ENCODE peak calls at places on chromosomes 5 and 9, in nine cellular contexts. M, D, F, Z, K, X, E, G and R are unnamed samples. For H3K4me1, the result is how much of the 10 kb centered on the place peaks cover.

GRCh38 chr5:61311056-61311455 is 21.0 kb upstream of the ZSWIM6 start:
- DNase-seq in M (no peak), D (no peak), F (no peak), Z (no peak), K (no peak), X (no peak), E (no peak), G (no peak), R (no peak)

GRCh38 chr9:26695010-26695601 is 197.5 kb downstream of the CAAP1 start:
- DNase-seq in M (no peak), D (no peak), F (no peak), Z (no peak), K (no peak), X (no peak), E (no peak), G (no peak), R (no peak)

GRCh38 chr5:139263431-139263975 is 30.0 kb upstream of the MATR3 start:
- DNase-seq in M (no peak), D (no peak), F (no peak), Z (no peak), K (no peak), X (no peak), E (no peak), G (no peak), R (no peak)

GRCh38 chr5:124628721-124629596 is 117.5 kb downstream of the ZNF608 start:
- DNase-seq in M (peak), D (no peak), F (peak), Z (no peak), K (peak), X (no peak), E (peak), G (no peak), R (no peak)

GRCh38 chr5:36300927-36301540 is 668 bp downstream of the RANBP3L start:
- DNase-seq in M (peak), D (no peak), F (peak), Z (no peak), K (no peak), X (no peak), E (no peak), G (no peak), R (no peak)

GRCh38 chr5:172904643-172905345 is 54.4 kb upstream of the RPL26L1 start:
- DNase-seq in M (peak), D (no peak), F (peak), Z (peak), K (peak), X (peak), E (peak), G (no peak), R (no peak)

GRCh38 chr5:95900383-95900958 is 61.2 kb downstream of the ELL2 start:
- DNase-seq in M (peak), D (no peak), F (peak), Z (peak), K (no peak), X (peak), E (no peak), G (no peak), R (peak)

GRCh38 chr9:37820142-37820541 is 19.5 kb downstream of the DCAF10 start:
- DNase-seq in M (no peak), D (no peak), F (no peak), Z (no peak), K (no peak), X (no peak), E (no peak), G (no peak), R (no peak)

GRCh38 chr5:103475629-103476240 is 86.9 kb downstream of the NUDT12 start:
- DNase-seq in M (peak), D (no peak), F (peak), Z (no peak), K (no peak), X (no peak), E (peak), G (peak), R (peak)

GRCh38 chr5:177994063-177994462 is 2.0 kb downstream of the PROP1 start:
- DNase-seq in M (no peak), D (no peak), F (no peak), Z (no peak), K (no peak), X (no peak), E (no peak), G (no peak), R (no peak)

GRCh38 chr5:14245526-14245925 is 102.4 kb downstream of the TRIO start:
- DNase-seq in M (no peak), D (no peak), F (no peak), Z (no peak), K (no peak), X (no peak), E (no peak), G (no peak), R (no peak)

GRCh38 chr5:93677344-93678021 is 63.9 kb downstream of the POU5F2 start:
- DNase-seq in M (peak), D (no peak), F (peak), Z (no peak), K (peak), X (peak), E (peak), G (peak), R (peak)

GRCh38 chr5:57825026-57825683 is 342.5 kb upstream of the ACTBL2 start:
- DNase-seq in M (no peak), D (no peak), F (no peak), Z (no peak), K (no peak), X (no peak), E (peak), G (peak), R (peak)

GRCh38 chr5:170636206-170636605 is 132.4 kb downstream of the KCNIP1 start:
- DNase-seq in M (no peak), D (no peak), F (no peak), Z (no peak), K (no peak), X (no peak), E (no peak), G (no peak), R (no peak)

GRCh38 chr9:132518626-132519025 is 63.8 kb upstream of the BARHL1 start:
- DNase-seq in M (no peak), D (no peak), F (no peak), Z (no peak), K (no peak), X (no peak), E (no peak), G (no peak), R (no peak)

GRCh38 chr9:109182940-109183798 is 16.1 kb upstream of the FRRS1L start:
- DNase-seq in M (peak), D (peak), F (peak), Z (no peak), K (no peak), X (no peak), E (peak), G (peak), R (peak)

GRCh38 chr9:112065781-112066606 is 109.1 kb downstream of the SUSD1 start:
- DNase-seq in M (peak), D (no peak), F (peak), Z (peak), K (peak), X (no peak), E (peak), G (no peak), R (peak)

GRCh38 chr5:134055015-134055414 is 50.2 kb upstream of the VDAC1 start:
- DNase-seq in M (no peak), D (no peak), F (no peak), Z (no peak), K (no peak), X (no peak), E (no peak), G (no peak), R (no peak)

GRCh38 chr9:90936380-90936779 is 134.8 kb downstream of the SYK start:
- DNase-seq in M (no peak), D (no peak), F (no peak), Z (no peak), K (no peak), X (no peak), E (no peak), G (no peak), R (no peak)

GRCh38 chr5:135349886-135350285 is 49.1 kb downstream of the MACROH2A1 start:
- DNase-seq in M (no peak), D (no peak), F (no peak), Z (no peak), K (no peak), X (no peak), E (no peak), G (no peak), R (no peak)

GRCh38 chr5:135349441-135349840 is 49.6 kb downstream of the MACROH2A1 start:
- DNase-seq in M (no peak), D (no peak), F (no peak), Z (no peak), K (no peak), X (no peak), E (no peak), G (no peak), R (no peak)

GRCh38 chr5:135348920-135349319 is 50.1 kb downstream of the MACROH2A1 start:
- DNase-seq in M (no peak), D (no peak), F (no peak), Z (no peak), K (no peak), X (no peak), E (no peak), G (no peak), R (no peak)

GRCh38 chr5:135353952-135354721 is 44.9 kb downstream of the MACROH2A1 start:
- DNase-seq in M (no peak), D (no peak), F (peak), Z (no peak), K (no peak), X (no peak), E (peak), G (no peak), R (no peak)

DNA sequence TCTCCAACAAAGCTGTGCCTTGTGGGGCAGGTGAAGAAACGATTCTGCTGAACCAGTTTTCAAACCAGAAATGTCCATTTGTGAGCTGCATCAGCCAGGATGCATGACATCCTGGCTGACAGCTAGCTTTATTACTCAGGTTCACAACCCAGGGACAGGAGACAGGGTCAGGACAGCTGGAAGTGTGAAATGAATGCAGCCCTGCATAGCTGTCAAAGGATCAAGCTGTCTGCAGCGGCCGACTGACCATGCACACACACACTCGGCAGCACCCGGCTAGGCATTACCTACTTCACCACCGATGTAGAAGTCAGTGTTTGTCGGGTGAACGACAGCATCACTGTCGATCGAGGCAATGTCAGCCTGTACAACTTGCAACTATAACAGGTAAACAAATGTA is 48.5 kb downstream of the MACROH2A1 start:
- DNase-seq in M (no peak), D (no peak), F (no peak), Z (no peak), K (no peak), X (no peak), E (no peak), G (no peak), R (no peak)
- H3K4me1 ChIP-seq in M (under half), D (under half), F (under half), Z (under half), K (under half), X (under half), E (under half), G (under half), R (under half)

DNA sequence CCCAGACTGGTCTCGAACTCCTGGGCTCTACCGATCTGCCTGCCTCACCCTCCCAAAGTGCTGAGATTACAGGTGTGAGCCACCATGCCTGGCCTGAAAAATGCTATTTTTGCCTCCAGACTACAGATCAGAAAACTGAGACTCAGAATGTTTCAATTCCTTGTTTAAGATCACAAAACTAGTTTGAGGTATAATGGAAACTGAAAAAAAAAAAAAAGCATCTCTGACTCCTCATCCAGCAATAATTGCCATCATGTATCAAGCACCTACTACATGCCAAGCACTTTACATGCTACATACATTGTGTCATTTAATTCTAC is 35.6 kb downstream of the PLAC8L1 start:
- DNase-seq in M (no peak), D (no peak), F (no peak), Z (no peak), K (no peak), X (no peak), E (no peak), G (no peak), R (no peak)
- H3K27ac ChIP-seq in M (no peak), D (no peak), F (no peak), Z (no peak), K (no peak), X (peak), E (no peak), G (no peak), R (no peak)

DNA sequence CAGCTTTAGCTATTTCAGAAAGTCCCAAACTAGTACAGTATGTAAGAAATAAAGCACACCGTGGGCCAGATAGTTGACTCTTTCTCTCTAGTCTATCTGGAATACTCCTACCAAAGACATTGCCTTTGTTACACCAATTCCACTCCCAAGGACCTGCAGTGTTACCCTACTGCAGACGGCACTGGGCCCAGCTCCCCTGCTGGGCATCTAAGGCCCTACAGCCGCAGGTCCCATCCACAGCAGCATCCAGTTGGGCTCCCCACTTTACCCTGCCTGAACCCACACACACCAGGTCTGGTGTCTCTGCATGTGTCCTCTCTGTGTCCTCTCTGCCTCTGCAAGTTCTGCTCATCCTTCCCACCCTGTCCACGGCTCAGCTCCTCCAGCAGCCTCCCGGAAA is 22.5 kb downstream of the TNIP1 start:
- DNase-seq in M (no peak), D (no peak), F (no peak), Z (no peak), K (no peak), X (no peak), E (no peak), G (no peak), R (no peak)
- H3K4me1 ChIP-seq in M (under half), D (under half), F (under half), Z (under half), K (half or more), X (under half), E (under half), G (under half), R (under half)

GRCh38 chr5:10550222-10550995 is 13.5 kb upstream of the ANKRD33B start:
- DNase-seq in M (no peak), D (no peak), F (peak), Z (no peak), K (no peak), X (no peak), E (no peak), G (no peak), R (no peak)
- H3K27ac ChIP-seq in M (no peak), D (peak), F (peak), Z (no peak), K (no peak), X (peak), E (peak), G (peak), R (no peak)

GRCh38 chr9:95060246-95060645 is 257.3 kb downstream of the FANCC start:
- DNase-seq in M (no peak), D (no peak), F (no peak), Z (no peak), K (no peak), X (no peak), E (no peak), G (no peak), R (no peak)

GRCh38 chr9:95058795-95059386 is 258.6 kb downstream of the FANCC start:
- DNase-seq in M (no peak), D (no peak), F (no peak), Z (no peak), K (no peak), X (no peak), E (no peak), G (no peak), R (peak)

GRCh38 chr9:95055851-95056551 is 261.5 kb downstream of the FANCC start:
- DNase-seq in M (no peak), D (no peak), F (peak), Z (no peak), K (no peak), X (no peak), E (peak), G (no peak), R (peak)

GRCh38 chr9:95057121-95057520 is 260.4 kb downstream of the FANCC start:
- DNase-seq in M (no peak), D (no peak), F (peak), Z (no peak), K (no peak), X (no peak), E (peak), G (no peak), R (no peak)

DNA sequence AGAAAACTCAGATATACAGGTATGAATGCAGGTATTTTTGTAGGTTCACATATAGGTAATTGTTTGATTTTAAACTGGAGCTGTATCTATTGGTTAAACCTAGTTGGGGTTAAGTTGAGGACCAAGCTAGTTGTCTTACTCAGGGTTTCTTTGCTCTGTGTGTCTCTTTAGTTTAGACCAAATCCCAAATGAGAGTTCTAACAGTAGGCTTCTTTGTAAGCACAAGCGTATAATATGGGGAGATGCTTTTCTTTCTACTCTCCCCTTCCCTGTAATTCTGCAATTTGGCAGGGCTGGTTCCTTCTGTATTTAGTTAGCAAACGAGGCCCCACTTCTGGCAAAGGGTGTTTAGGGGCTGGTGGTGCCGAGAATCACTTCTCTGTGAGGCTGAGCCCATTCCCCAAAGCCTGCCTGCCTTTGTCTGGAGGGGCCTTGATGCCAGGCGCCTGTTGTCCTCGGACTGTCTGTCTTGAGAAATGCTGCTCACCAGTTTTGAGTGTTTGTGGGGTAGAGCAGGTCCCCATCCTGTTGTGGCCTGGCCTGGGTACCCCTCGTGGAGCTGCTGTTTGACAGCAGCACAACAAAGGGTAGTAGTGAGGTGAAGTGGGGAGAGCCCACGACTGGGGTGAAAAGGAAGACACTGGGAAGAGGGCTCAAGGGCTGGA is 259.3 kb downstream of the FANCC start:
- DNase-seq in M (no peak), D (no peak), F (no peak), Z (no peak), K (no peak), X (no peak), E (no peak), G (no peak), R (no peak)
- H3K4me1 ChIP-seq in M (half or more), D (under half), F (under half), Z (under half), K (under half), X (half or more), E (half or more), G (under half), R (under half)

GRCh38 chr5:157475432-157475831 is 15.4 kb downstream of the NIPAL4 start:
- DNase-seq in M (no peak), D (no peak), F (no peak), Z (no peak), K (no peak), X (no peak), E (no peak), G (no peak), R (no peak)
- H3K27ac ChIP-seq in M (no peak), D (no peak), F (no peak), Z (no peak), K (no peak), X (peak), E (no peak), G (no peak), R (no peak)

DNA sequence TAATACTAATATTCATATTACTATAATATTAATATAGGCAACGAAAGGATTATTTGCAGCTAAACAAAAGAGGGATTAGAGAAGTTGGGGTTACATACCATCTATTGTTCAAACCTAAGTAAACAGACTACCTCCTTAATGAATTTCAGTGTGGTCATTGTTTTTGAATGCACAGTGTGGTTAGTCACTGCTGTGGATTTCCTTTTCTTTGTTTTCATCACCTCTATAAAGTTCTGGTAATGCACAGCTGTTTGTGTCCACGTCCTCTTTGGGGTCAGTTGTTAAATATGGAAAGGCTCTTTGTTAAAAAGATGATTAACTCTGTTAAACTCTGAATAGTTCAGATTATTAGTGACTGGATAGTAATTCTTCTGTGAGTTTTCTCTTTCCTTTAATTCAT is 233.6 kb downstream of the MAST4 start:
- DNase-seq in M (no peak), D (no peak), F (peak), Z (no peak), K (no peak), X (no peak), E (peak), G (peak), R (peak)
- H3K4me1 ChIP-seq in M (under half), D (under half), F (under half), Z (under half), K (under half), X (under half), E (under half), G (under half), R (under half)

DNA sequence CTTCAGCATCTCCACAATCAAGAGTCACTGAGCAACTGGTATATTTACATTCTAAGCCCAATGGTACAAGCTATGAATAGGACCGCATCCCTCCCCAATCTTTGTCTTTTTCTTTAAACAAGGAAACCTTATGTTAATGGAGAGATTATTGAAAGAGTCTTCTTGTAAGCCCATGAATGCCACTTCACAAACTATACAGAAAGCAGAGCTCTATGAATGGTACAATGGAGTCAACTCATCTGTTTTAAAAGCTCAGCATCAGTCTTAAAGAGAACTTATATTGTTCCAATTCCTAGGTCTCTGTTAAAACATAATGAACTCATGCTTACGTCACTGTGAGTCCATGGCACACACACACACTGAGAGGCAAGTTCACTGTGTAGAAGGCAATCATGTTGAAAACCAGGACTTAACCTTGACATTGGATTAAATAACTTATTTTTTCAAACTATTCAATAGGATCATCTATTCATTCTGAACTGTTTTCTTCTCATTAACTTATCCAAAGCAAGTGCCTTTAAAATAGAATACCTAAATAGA is 4.5 kb downstream of the NREP start:
- DNase-seq in M (no peak), D (no peak), F (no peak), Z (no peak), K (no peak), X (no peak), E (no peak), G (no peak), R (no peak)
- H3K27ac ChIP-seq in M (no peak), D (no peak), F (no peak), Z (no peak), K (no peak), X (no peak), E (no peak), G (no peak), R (no peak)

GRCh38 chr9:137630684-137631083 is 11.9 kb downstream of the EHMT1 start:
- DNase-seq in M (no peak), D (no peak), F (peak), Z (no peak), K (no peak), X (no peak), E (no peak), G (no peak), R (no peak)
- H3K4me1 ChIP-seq in M (under half), D (under half), F (under half), Z (under half), K (half or more), X (under half), E (under half), G (under half), R (under half)